ENCODE peak calls at places on chromosomes 1 and 21, in seven cellular contexts. V is AG04450, F is thoracic aorta, H is pancreas, L is PC-9, R is mesendoderm, U is ovary. J is an unnamed sample. For H3K27me3, the result is how much of the 10 kb centered on the place peaks cover.

GRCh38 chr1:247576514-247576913 is 11.6 kb upstream of the OR2G2 start:
- DNase-seq in V (no peak), H (no peak), U (no peak), L (no peak), R (peak), F (no peak), J (no peak)

GRCh38 chr1:224433671-224434446 is 738 bp downstream of the WDR26 start:
- DNase-seq in U (peak), L (peak), R (peak), F (no peak), V (no peak), H (peak), J (peak)

GRCh38 chr1:229887043-229887822 is 179.8 kb upstream of the GALNT2 start:
- DNase-seq in H (no peak), L (no peak), R (no peak), F (no peak), U (no peak), V (no peak), J (no peak)

GRCh38 chr1:89609781-89610456 is 23.0 kb upstream of the LRRC8C start:
- DNase-seq in F (no peak), H (peak), V (no peak), U (no peak), L (no peak), R (no peak), J (no peak)

GRCh38 chr21:17803536-17803935 is 15.6 kb downstream of the C21orf91 start:
- DNase-seq in R (no peak), H (no peak), U (no peak), L (no peak), V (no peak), F (no peak), J (no peak)

GRCh38 chr1:245855846-245856730 is 651.0 kb downstream of the SMYD3 start:
- DNase-seq in V (no peak), F (no peak), H (no peak), L (no peak), R (peak), U (no peak), J (no peak)

GRCh38 chr1:13725714-13726175 is 25.8 kb downstream of the PRDM2 start:
- DNase-seq in L (no peak), V (no peak), R (peak), H (no peak), U (no peak), F (no peak), J (no peak)

GRCh38 chr1:229027622-229028182 is 243.2 kb upstream of the RAB4A start:
- DNase-seq in H (no peak), F (no peak), L (no peak), V (no peak), R (peak), U (peak), J (no peak)

GRCh38 chr21:43973634-43973955 is 38.5 kb upstream of the TRAPPC10 start:
- DNase-seq in L (no peak), R (no peak), U (no peak), V (no peak), H (no peak), F (no peak), J (no peak)

GRCh38 chr1:72137665-72138064 is 144.7 kb downstream of the NEGR1 start:
- DNase-seq in F (no peak), U (no peak), L (no peak), R (peak), H (no peak), V (no peak), J (no peak)

GRCh38 chr21:16454371-16454770 is 724.6 kb downstream of the USP25 start:
- DNase-seq in L (no peak), V (no peak), H (no peak), F (no peak), R (no peak), U (no peak), J (no peak)

GRCh38 chr1:230185076-230186001 is 118.3 kb downstream of the GALNT2 start:
- DNase-seq in F (no peak), R (no peak), H (no peak), L (no peak), U (no peak), V (no peak), J (no peak)

GRCh38 chr1:63906053-63906704 is 132.4 kb downstream of the ROR1 start:
- DNase-seq in R (no peak), L (no peak), H (no peak), U (no peak), V (no peak), F (no peak), J (no peak)

GRCh38 chr1:43537423-43538142 is 6.9 kb downstream of the PTPRF start:
- DNase-seq in H (peak), V (no peak), L (peak), F (no peak), U (no peak), R (no peak), J (no peak)

GRCh38 chr1:67726224-67726623 is 41.2 kb downstream of the GADD45A start:
- DNase-seq in H (no peak), R (no peak), L (no peak), V (no peak), F (no peak), U (no peak), J (no peak)

GRCh38 chr1:24643362-24644346 is 552 bp downstream of the SRRM1 start:
- DNase-seq in H (no peak), R (peak), L (peak), U (no peak), F (no peak), V (no peak), J (no peak)

GRCh38 chr1:119367332-119368124 is 1.1 kb upstream of the HAO2 start:
- DNase-seq in L (no peak), H (no peak), V (peak), U (no peak), R (peak), F (no peak), J (no peak)

DNA sequence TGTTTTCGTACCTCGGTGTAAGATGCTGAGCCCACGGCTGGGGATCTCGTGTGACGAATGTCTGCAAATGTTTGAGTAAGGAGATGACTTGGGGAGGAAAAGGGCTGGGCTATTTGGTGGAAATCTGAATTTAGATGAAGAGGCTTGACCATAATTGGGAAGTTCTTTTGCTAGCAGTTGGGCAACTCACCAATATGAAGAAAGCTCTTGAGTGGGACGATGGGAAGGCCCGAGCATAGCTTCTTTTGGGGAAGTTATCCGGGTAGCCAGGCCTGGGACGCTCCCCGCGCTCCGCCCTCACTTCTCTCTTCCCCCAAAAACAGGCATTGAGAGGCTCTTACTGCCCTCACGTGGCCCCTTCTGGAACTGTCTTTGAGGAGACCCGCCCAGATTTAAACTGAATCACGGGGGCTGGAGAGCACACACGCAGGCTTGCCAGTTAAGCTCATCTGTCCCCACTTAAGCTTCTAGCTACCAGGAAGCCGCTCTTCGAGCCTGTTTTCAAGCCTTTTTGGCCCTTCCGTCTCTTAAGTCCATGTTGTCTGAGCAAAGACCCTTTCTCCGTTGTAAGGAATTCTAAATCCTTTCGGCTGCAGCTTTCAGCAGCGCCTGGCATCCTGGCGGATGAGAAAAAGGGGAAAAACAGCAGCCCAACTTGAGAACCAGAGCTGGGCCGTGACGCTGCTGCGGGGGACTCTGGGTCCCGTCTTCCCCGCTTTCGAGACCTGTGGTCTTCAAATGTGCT is 93.1 kb downstream of the NID1 start:
- DNase-seq in H (peak), V (peak), L (peak), R (peak), U (peak), F (peak), J (peak)
- H3K4me3 ChIP-seq in H (peak), V (peak), L (no peak), R (peak), U (peak), F (peak), J (peak)

DNA sequence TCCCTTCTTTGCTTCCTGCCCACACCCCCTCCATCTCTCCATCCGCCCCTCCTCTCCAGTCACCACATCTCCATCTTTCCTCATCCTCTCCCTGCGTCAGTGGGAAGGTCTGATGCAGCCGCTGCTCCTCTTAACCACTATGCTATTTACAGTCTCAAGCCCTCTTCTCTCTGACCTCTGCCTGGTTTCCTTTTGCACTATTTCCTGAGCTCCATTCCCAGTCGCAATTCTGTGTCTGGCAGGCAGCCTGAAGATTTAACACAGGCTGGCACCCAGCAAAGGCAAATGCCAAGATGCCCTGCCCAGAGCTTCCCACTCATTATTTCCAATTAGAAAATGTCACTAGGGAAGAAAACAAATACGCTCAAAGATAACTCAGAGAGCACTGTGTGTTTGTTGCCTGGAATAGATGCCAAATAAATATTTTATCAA is 89.6 kb upstream of the LPGAT1 start:
- DNase-seq in R (no peak), V (peak), H (peak), U (no peak), L (no peak), F (no peak), J (no peak)
- H3K27ac ChIP-seq in R (no peak), V (no peak), H (no peak), U (no peak), L (no peak), F (peak), J (no peak)

GRCh38 chr1:30249446-30250337 is 473.7 kb downstream of the MATN1 start:
- DNase-seq in F (no peak), R (no peak), H (no peak), L (no peak), V (no peak), U (no peak), J (no peak)

GRCh38 chr1:30253807-30254440 is 469.5 kb downstream of the MATN1 start:
- DNase-seq in R (peak), V (no peak), L (no peak), U (no peak), H (no peak), F (no peak), J (no peak)

GRCh38 chr1:30253361-30253760 is 470.0 kb downstream of the MATN1 start:
- DNase-seq in F (no peak), L (no peak), V (no peak), R (no peak), H (no peak), U (no peak), J (no peak)

GRCh38 chr1:30250338-30251022 is 472.9 kb downstream of the MATN1 start:
- DNase-seq in V (no peak), F (no peak), H (no peak), R (no peak), U (no peak), L (no peak), J (no peak)

GRCh38 chr1:30251451-30251850 is 471.9 kb downstream of the MATN1 start:
- DNase-seq in H (no peak), L (no peak), V (no peak), F (no peak), R (no peak), U (no peak), J (no peak)
- H3K27me3 ChIP-seq in H (under half), L (half or more), V (under half), F (under half), R (under half), U (under half), J (under half)

GRCh38 chr1:91884459-91885290 is 1.3 kb downstream of the TGFBR3 start:
- DNase-seq in U (peak), R (peak), F (no peak), L (no peak), V (no peak), H (peak), J (no peak)
- H3K4me3 ChIP-seq in U (peak), R (no peak), F (peak), L (peak), V (peak), H (peak), J (peak)

DNA sequence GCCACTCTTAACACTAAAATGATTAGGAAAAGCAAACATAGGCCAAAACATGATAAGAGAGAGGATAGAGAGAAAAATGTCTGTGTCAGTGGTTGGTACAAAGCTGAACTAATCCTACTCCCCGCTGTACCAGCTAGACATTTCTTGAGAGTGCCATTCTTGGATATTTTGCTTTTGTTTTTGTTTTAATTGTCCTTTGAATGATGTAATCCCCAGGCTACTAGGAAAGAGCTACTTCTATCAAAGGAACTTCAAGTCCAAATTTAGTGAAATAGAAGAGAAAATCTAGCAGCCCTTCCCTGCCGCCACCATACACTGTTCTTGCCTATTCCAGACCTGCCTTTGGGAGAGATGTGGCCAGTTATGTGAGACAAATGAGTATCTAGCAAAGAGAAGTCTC is 269.6 kb downstream of the GRIK1 start:
- DNase-seq in H (no peak), F (no peak), L (no peak), V (no peak), U (no peak), R (no peak), J (no peak)
- H3K27ac ChIP-seq in H (no peak), F (no peak), L (no peak), V (no peak), U (no peak), R (no peak), J (no peak)

GRCh38 chr1:159261726-159262494 is 40.2 kb upstream of the FCER1A start:
- DNase-seq in R (no peak), F (no peak), H (no peak), L (no peak), V (no peak), U (no peak), J (no peak)

GRCh38 chr1:159266832-159267231 is 35.3 kb upstream of the FCER1A start:
- DNase-seq in U (no peak), H (no peak), L (no peak), V (no peak), F (no peak), R (no peak), J (no peak)

GRCh38 chr1:159261311-159261710 is 40.8 kb upstream of the FCER1A start:
- DNase-seq in L (no peak), R (no peak), H (no peak), V (no peak), F (no peak), U (no peak), J (no peak)
- H3K27me3 ChIP-seq in L (under half), R (under half), H (under half), V (under half), F (under half), U (under half), J (under half)

GRCh38 chr21:33026878-33027400 is 1.2 kb downstream of the OLIG2 start:
- DNase-seq in U (no peak), L (no peak), H (no peak), F (no peak), R (no peak), V (no peak), J (no peak)

GRCh38 chr21:33028759-33029511 is 3.2 kb downstream of the OLIG2 start:
- DNase-seq in H (no peak), U (no peak), L (no peak), V (no peak), F (no peak), R (no peak), J (no peak)

GRCh38 chr21:33027401-33028185 is 1.9 kb downstream of the OLIG2 start:
- DNase-seq in U (no peak), F (no peak), R (no peak), V (no peak), L (no peak), H (no peak), J (no peak)

GRCh38 chr21:33029512-33029921 is 3.8 kb downstream of the OLIG2 start:
- DNase-seq in F (no peak), R (no peak), H (no peak), U (no peak), V (no peak), L (no peak), J (no peak)

GRCh38 chr21:33028271-33028670 is 2.5 kb downstream of the OLIG2 start:
- DNase-seq in R (no peak), V (no peak), H (no peak), F (no peak), L (no peak), U (no peak), J (no peak)
- H3K4me3 ChIP-seq in R (no peak), V (no peak), H (no peak), F (peak), L (no peak), U (no peak), J (peak)

GRCh38 chr1:116096013-116096618 is 15.1 kb upstream of the MAB21L3 start:
- DNase-seq in F (no peak), H (no peak), V (no peak), L (no peak), U (no peak), R (no peak), J (no peak)

GRCh38 chr1:116097600-116097999 is 13.6 kb upstream of the MAB21L3 start:
- DNase-seq in R (peak), H (no peak), F (no peak), V (no peak), U (no peak), L (no peak), J (no peak)

GRCh38 chr1:116092752-116093489 is 18.3 kb upstream of the MAB21L3 start:
- DNase-seq in U (no peak), R (no peak), F (no peak), V (no peak), H (no peak), L (peak), J (no peak)

GRCh38 chr1:116091083-116091482 is 20.1 kb upstream of the MAB21L3 start:
- DNase-seq in V (no peak), U (no peak), H (no peak), F (no peak), R (no peak), L (no peak), J (no peak)

DNA sequence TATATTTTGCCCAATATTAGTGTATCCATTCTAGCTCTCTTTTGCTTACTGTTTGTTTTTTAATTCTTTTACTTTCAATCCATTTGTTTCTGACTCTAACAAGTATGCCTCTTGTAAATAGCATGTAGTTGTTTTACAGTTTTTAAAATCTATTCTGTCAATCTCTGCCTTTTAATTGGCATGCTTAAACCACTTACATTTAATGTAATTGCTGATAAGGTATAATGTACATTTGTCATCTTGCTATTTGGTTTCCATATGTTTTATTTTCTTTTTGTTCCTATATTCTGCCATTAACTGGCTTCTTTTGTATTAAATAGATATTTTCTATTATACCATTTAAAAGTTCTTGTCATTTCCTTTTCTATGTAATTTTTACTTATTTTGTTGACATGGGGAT is 16.2 kb upstream of the MAB21L3 start:
- DNase-seq in V (no peak), H (no peak), F (no peak), R (no peak), U (no peak), L (no peak), J (no peak)
- H3K27ac ChIP-seq in V (no peak), H (no peak), F (no peak), R (no peak), U (no peak), L (no peak), J (no peak)

DNA sequence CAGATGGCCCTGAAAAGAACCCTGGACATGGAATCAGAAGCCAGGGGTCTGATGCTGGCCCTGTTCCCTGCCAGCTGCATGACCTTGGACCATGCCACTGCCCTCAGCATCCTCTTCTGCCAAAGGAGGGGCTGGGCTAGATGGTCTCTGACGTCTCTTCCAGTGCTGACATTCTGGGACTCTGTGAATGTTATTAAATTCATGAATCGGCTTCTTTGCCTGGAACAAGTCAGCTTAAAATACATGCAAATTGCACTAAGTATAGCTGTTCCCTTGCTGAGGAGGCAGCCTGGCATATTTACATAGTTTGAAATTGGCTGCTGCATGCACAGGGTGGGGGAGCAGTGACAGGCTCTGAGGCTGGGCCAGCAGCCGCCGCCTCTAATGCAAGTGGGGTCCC is 23.8 kb downstream of the KCNA2 start:
- DNase-seq in R (no peak), L (no peak), U (no peak), H (no peak), F (no peak), V (no peak), J (no peak)
- H3K27me3 ChIP-seq in R (under half), L (half or more), U (under half), H (under half), F (under half), V (under half), J (under half)

DNA sequence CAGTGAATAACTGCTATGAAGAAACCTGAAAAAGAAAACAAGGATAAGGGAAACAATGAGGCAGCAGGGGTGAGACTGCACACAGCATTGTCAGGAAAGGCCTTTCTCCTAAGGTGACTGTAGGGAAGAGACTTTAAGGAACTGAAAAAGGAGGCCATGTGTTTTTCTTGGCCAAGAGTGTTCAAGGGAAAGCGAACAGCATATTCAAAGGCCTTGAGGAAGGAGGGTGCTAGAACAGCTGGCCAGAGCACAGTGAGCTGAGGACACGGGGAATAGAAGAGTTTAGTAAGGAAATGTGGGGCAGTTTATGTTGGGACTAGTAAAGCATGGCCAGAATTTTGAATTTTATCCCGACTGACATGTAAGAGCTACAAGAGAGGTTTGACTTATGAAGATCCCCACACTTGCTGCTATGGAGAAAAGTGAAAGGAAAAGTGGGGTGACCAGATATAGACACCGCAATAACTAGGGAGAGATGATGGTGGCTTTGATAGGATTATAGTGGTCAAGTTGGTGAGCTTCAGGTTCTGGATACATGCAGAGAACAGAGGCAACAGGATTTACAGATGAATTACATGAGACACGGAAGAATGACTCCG is 1.4 kb downstream of the RWDD2B start:
- DNase-seq in H (no peak), V (no peak), L (no peak), F (no peak), U (no peak), R (no peak), J (no peak)
- H3K4me3 ChIP-seq in H (peak), V (peak), L (peak), F (peak), U (no peak), R (no peak), J (peak)

J was measured in dorsolateral prefrontal cortex.